ENCODE peak calls at places on chromosomes 13 and 19, in nine cellular contexts. X is GM23338, R is HCT116, F is neural progenitor cell, J is GM23248, C is OCI-LY7, I is PC-3, K is MM.1S, T is SK-N-SH. A is an unnamed sample.
A peak's percentile ranks its signal among the peaks of the same experiment; 100 is the strongest.

GRCh38 chr13:26442541-26442940 is 114.9 kb upstream of the WASF3 start:
- DNase-seq in X (no peak), R (no peak), F (no peak), J (peak; percentile 90), C (no peak), I (no peak), K (no peak), T (no peak), A (peak; percentile 30)

GRCh38 chr13:77779461-77780272 is 82.2 kb downstream of the SLAIN1 start:
- DNase-seq in X (peak; percentile 76), R (peak; percentile 18), F (peak; percentile 69), J (peak; percentile 76), C (peak; percentile 59), I (peak; percentile 63), K (peak; percentile 85), T (peak; percentile 36), A (peak; percentile 77)

GRCh38 chr19:49924004-49924880 is 4.8 kb upstream of the ATF5 start:
- DNase-seq in X (no peak), R (no peak), F (no peak), J (no peak), C (peak; percentile 93), I (no peak), K (no peak), T (no peak), A (no peak)

GRCh38 chr19:41328157-41328817 is 18.3 kb downstream of the CCDC97 start:
- DNase-seq in X (no peak), R (no peak), F (no peak), J (no peak), C (no peak), I (no peak), K (peak; percentile 36), T (no peak), A (no peak)

GRCh38 chr19:57688011-57688763 is 6.4 kb downstream of the ZNF551 start:
- DNase-seq in X (no peak), R (no peak), F (no peak), J (no peak), C (no peak), I (peak; percentile 53), K (no peak), T (no peak), A (no peak)

GRCh38 chr13:100209857-100210580 is 121.1 kb downstream of the PCCA start:
- DNase-seq in X (no peak), R (peak; percentile 23), F (no peak), J (peak; percentile 88), C (no peak), I (peak; percentile 67), K (no peak), T (no peak), A (no peak)

GRCh38 chr13:29887651-29888050 is 37.2 kb upstream of the UBL3 start:
- DNase-seq in X (peak; percentile 24), R (no peak), F (no peak), J (no peak), C (no peak), I (no peak), K (no peak), T (no peak), A (no peak)

GRCh38 chr13:113816925-113817859 is 46.7 kb downstream of the GAS6 start:
- DNase-seq in X (peak; percentile 87), R (peak; percentile 79), F (peak; percentile 90), J (peak; percentile 97), C (peak; percentile 83), I (peak; percentile 81), K (peak; percentile 91), T (peak; percentile 91), A (peak; percentile 95)

GRCh38 chr19:19643158-19644053 is at the start of gene GMIP:
- DNase-seq in X (peak; percentile 93), R (peak; percentile 36), F (peak; percentile 88), J (peak; percentile 71), C (peak; percentile 85), I (peak; percentile 68), K (peak; percentile 85), T (peak; percentile 93), A (peak; percentile 85)

GRCh38 chr13:50220938-50221337 is 205.7 kb downstream of the KCNRG start:
- DNase-seq in X (no peak), R (no peak), F (no peak), J (no peak), C (no peak), I (no peak), K (no peak), T (no peak), A (no peak)

DNA sequence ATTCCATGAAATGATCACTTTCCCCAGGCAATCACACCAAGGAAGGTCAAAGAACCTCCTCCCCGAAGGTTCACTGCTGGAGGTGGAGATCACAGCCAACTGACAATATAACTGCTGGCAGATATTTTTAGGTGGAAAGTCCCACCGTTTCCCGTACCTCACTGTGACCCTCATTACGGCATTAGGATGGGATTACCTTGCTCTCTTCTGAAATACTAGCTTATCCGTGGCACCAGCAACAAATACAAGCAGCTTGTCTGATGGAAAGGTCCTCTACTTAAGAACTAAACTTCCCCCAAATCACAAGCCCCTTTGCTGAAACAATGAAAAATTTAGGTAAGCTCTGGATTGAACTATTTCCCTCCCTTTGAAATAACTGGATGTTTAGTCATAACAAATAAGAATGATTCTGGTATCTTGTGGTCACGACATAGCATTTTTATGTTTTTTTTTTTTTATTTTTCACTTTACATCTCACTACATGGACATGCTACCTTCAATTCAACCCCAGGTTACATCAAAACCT is 178.9 kb downstream of the COL4A1 start:
- DNase-seq in X (no peak), R (no peak), F (no peak), J (peak; percentile 48), C (no peak), I (peak; percentile 47), K (no peak), T (no peak), A (no peak)
- TF ChIP-seq EZH2phosphoT487 in X (no peak), R (no peak), F (no peak), J (no peak), C (no peak), I (no peak), K (no peak), T (no peak), A (no peak)

DNA sequence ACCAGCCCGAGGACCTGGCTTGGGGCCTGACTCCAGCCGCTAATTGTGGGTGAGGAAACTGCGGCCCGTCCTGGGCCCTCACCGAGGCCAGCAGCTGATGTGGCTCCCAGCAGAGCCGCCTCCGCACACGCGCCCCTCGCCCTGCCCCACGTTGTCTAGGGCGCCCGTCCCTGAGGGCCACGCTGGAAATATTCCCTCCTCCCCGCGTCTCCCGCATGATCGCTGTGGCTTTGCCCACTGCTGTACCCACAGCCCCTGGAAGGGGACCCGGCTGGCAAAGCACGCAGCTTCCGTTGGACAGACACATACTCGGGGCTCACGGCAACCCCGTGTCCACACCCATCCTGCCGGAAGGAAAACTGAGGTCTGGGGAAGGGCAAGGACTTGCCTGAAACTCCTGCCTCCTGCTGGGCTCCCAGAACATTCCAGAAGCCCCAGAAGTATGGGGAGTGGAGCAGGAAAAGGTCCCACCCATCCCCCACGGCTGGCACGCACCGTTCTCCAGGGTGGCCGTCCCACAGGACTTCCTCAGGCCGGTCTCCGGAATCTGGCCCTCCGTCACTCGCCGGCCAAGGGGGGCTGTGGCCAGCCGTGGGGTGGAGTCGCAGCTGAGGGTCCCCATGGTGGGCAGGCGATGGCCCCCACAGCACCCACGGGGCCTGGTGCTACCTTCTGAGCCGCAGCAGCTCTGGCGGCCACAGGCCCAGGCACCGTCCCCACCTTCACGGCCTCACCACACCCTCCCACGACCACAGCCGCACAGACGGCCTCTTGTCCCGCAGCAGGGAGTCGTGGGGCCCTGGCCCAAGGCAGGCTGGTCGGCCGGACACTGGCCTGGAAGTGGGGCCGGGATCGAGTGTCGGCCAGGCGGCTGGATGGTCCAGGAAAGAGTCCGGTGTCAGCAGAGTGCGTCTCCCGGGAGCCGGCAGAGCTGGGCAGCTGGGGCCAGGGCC is 13.6 kb upstream of the SHC2 start:
- DNase-seq in X (peak; percentile 51), R (no peak), F (no peak), J (no peak), C (no peak), I (no peak), K (no peak), T (no peak), A (no peak)
- H3K27ac ChIP-seq in X (no peak overlapping the region), R (no peak overlapping the region), F (no peak overlapping the region), J (no peak overlapping the region), C (no peak overlapping the region), I (no peak overlapping the region), K (no peak overlapping the region), T (no peak overlapping the region), A (no peak overlapping the region)

GRCh38 chr13:106616729-106617128 is 48.8 kb upstream of the ARGLU1 start:
- DNase-seq in X (no peak), R (no peak), F (no peak), J (no peak), C (no peak), I (no peak), K (no peak), T (no peak), A (no peak)

GRCh38 chr13:106621833-106622232 is 53.9 kb upstream of the ARGLU1 start:
- DNase-seq in X (no peak), R (no peak), F (no peak), J (no peak), C (no peak), I (no peak), K (no peak), T (no peak), A (no peak)

GRCh38 chr13:106617561-106617960 is 49.6 kb upstream of the ARGLU1 start:
- DNase-seq in X (peak; percentile 3), R (no peak), F (peak; percentile 61), J (peak; percentile 81), C (no peak), I (peak; percentile 9), K (no peak), T (no peak), A (no peak)

GRCh38 chr13:106623799-106624198 is 55.9 kb upstream of the ARGLU1 start:
- DNase-seq in X (no peak), R (no peak), F (no peak), J (no peak), C (no peak), I (no peak), K (no peak), T (no peak), A (no peak)

DNA sequence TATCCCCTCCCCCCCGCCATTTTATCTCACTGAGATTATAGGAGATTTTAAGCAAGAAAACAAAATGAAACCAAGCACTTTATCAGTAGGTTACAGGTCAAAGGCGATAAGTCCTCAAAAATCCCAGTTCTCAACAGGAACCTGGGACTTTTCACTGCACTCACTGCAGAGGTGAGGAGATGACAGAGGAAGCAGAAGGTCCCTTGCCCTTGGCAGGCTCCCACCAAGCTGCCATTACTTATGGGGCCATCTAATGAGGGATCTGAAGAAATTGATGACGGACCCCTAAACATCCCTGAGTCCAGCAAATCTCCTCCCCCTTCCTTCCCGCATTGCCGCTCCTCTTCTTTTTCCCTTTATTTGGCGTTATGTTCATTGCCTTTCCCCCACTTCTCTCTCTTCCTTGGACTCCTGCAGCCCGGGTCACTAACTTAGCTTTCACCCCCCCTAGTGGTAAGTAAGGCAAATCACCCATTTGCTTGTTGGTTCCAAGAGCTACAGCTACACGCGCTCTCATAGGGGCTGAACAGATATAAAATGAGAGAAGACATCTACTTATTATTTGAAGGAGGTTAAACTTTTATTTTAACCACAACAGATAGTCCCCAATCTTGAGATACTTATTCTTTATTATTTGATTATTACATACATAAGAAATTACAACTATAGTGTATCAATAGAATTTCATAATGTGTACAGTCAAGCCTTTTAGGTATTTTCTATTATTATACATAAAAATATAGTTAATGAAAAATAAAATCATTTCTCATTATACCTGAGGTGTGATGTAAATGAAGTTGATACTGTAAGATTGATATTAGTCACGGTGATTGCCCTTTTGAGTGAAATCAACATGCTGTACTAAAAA is 52.0 kb upstream of the ARGLU1 start:
- DNase-seq in X (peak; percentile 90), R (peak; percentile 44), F (peak; percentile 79), J (peak; percentile 83), C (peak; percentile 45), I (peak; percentile 49), K (peak; percentile 54), T (peak; percentile 70), A (peak; percentile 84)
- H3K4me3 ChIP-seq in X (no peak overlapping the region), R (no peak overlapping the region), F (no peak overlapping the region), J (no peak overlapping the region), C (no peak overlapping the region), I (no peak overlapping the region), K (no peak overlapping the region), T (no peak overlapping the region), A (no peak overlapping the region)

GRCh38 chr19:38294090-38294489 is 10.0 kb upstream of the C19orf33 start:
- DNase-seq in X (no peak), R (no peak), F (no peak), J (no peak), C (no peak), I (no peak), K (no peak), T (no peak), A (no peak)
- TF ChIP-seq EZH2phosphoT487 in X (no peak), R (no peak), F (no peak), J (no peak), C (no peak), I (no peak), K (no peak), T (no peak), A (no peak)